ENCODE peak calls at places on chromosomes 4 and X, in seven cellular contexts. F is IMR-90; K is AG09309; X is GM23248; Q is activated CD8-positive, alpha-beta memory T cell treated with anti-CD3 and anti-CD28 coated beads for 24 hours; E is ELR; R is RWPE1. T is an unnamed sample.

GRCh38 chr4:86934772-86935498 is at the start of gene AFF1:
- DNase-seq in F (peak), K (no peak), X (peak), Q (peak), E (peak), R (peak), T (peak)

GRCh38 chr4:24433515-24434192 is 150.7 kb downstream of the DHX15 start:
- DNase-seq in F (no peak), K (no peak), X (no peak), Q (no peak), E (no peak), R (no peak), T (no peak)

GRCh38 chr4:164718817-164719216 is 35.1 kb upstream of the SMIM31 start:
- DNase-seq in F (no peak), K (no peak), X (no peak), Q (no peak), E (no peak), R (no peak), T (no peak)

GRCh38 chrX:42189601-42190000 is 266.2 kb upstream of the CASK start:
- DNase-seq in F (no peak), K (no peak), X (no peak), Q (no peak), E (no peak), R (no peak), T (no peak)

GRCh38 chrX:110462957-110463356 is 104.3 kb downstream of the RTL9 start:
- DNase-seq in F (no peak), K (no peak), X (peak), Q (no peak), E (peak), R (peak), T (no peak)

GRCh38 chr4:169619518-169619957 is 840 bp upstream of the CLCN3 start:
- DNase-seq in F (peak), K (no peak), X (peak), Q (peak), E (peak), R (peak), T (peak)

GRCh38 chr4:165440415-165440882 is 61.6 kb downstream of the CPE start:
- DNase-seq in F (peak), K (no peak), X (peak), Q (no peak), E (peak), R (peak), T (peak)

GRCh38 chr4:127781303-127782024 is 658 bp upstream of the HSPA4L start:
- DNase-seq in F (peak), K (no peak), X (peak), Q (no peak), E (peak), R (peak), T (no peak)

GRCh38 chr4:53365121-53365485 is 758 bp downstream of the SCFD2 start:
- DNase-seq in F (peak), K (no peak), X (peak), Q (no peak), E (peak), R (peak), T (peak)

GRCh38 chr4:95505149-95505548 is 43.6 kb downstream of the UNC5C start:
- DNase-seq in F (peak), K (no peak), X (no peak), Q (no peak), E (no peak), R (no peak), T (no peak)

GRCh38 chr4:89242864-89243740 is 64.5 kb downstream of the GPRIN3 start:
- DNase-seq in F (no peak), K (no peak), X (no peak), Q (no peak), E (no peak), R (no peak), T (no peak)

GRCh38 chr4:3410401-3411135 is 31.2 kb upstream of the HGFAC start:
- DNase-seq in F (no peak), K (no peak), X (no peak), Q (no peak), E (no peak), R (no peak), T (no peak)

T was measured in EL.